ENCODE peak calls at places on chromosome 15, in six cellular contexts. One of them, this sample, is unnamed.

GRCh38 chr15:100229181-100230163 is 112.3 kb downstream of the ADAMTS17 start:
- DNase-seq in kidney: no peak
- DNase-seq in upper lobe of left lung: no peak
- DNase-seq in activated B cell treated with CpG ODN at 0.5 μM for 24 hours: no peak
- DNase-seq in endothelial cell: no peak
- DNase-seq in HL-60: no peak
- DNase-seq in this sample: no peak

GRCh38 chr15:77107531-77108355 is 36.8 kb upstream of the TSPAN3 start:
- DNase-seq in upper lobe of left lung: no peak
- DNase-seq in activated B cell treated with CpG ODN at 0.5 μM for 24 hours: no peak
- DNase-seq in endothelial cell: peak
- DNase-seq in HL-60: no peak
- DNase-seq in kidney: no peak
- DNase-seq in this sample: peak

GRCh38 chr15:67185621-67186225 is 68.7 kb downstream of the AAGAB start:
- DNase-seq in endothelial cell: no peak
- DNase-seq in activated B cell treated with CpG ODN at 0.5 μM for 24 hours: no peak
- DNase-seq in upper lobe of left lung: no peak
- DNase-seq in HL-60: no peak
- DNase-seq in kidney: no peak
- DNase-seq in this sample: no peak

GRCh38 chr15:36914466-36914865 is 185.9 kb downstream of the MEIS2 start:
- DNase-seq in activated B cell treated with CpG ODN at 0.5 μM for 24 hours: no peak
- DNase-seq in kidney: no peak
- DNase-seq in HL-60: no peak
- DNase-seq in upper lobe of left lung: no peak
- DNase-seq in endothelial cell: no peak
- DNase-seq in this sample: no peak

GRCh38 chr15:48925714-48926223 is 38.0 kb downstream of the SHC4 start:
- DNase-seq in activated B cell treated with CpG ODN at 0.5 μM for 24 hours: no peak
- DNase-seq in endothelial cell: no peak
- DNase-seq in upper lobe of left lung: no peak
- DNase-seq in kidney: no peak
- DNase-seq in HL-60: peak
- DNase-seq in this sample: no peak

GRCh38 chr15:68755731-68756130 is 65.0 kb downstream of the ANP32A start:
- DNase-seq in kidney: no peak
- DNase-seq in upper lobe of left lung: no peak
- DNase-seq in HL-60: no peak
- DNase-seq in endothelial cell: no peak
- DNase-seq in activated B cell treated with CpG ODN at 0.5 μM for 24 hours: no peak
- DNase-seq in this sample: no peak

GRCh38 chr15:40106203-40107161 is 2.2 kb downstream of the BMF start:
- DNase-seq in kidney: no peak
- DNase-seq in endothelial cell: peak
- DNase-seq in HL-60: peak
- DNase-seq in upper lobe of left lung: no peak
- DNase-seq in activated B cell treated with CpG ODN at 0.5 μM for 24 hours: peak
- DNase-seq in this sample: no peak

GRCh38 chr15:81268340-81268739 is 55.6 kb downstream of the STARD5 start:
- DNase-seq in activated B cell treated with CpG ODN at 0.5 μM for 24 hours: no peak
- DNase-seq in endothelial cell: no peak
- DNase-seq in upper lobe of left lung: peak
- DNase-seq in HL-60: no peak
- DNase-seq in kidney: no peak
- DNase-seq in this sample: no peak

GRCh38 chr15:70237626-70238025 is 139.9 kb upstream of the TLE3 start:
- DNase-seq in endothelial cell: no peak
- DNase-seq in activated B cell treated with CpG ODN at 0.5 μM for 24 hours: no peak
- DNase-seq in kidney: no peak
- DNase-seq in HL-60: no peak
- DNase-seq in upper lobe of left lung: no peak
- DNase-seq in this sample: no peak

GRCh38 chr15:95995375-95996168 is 334.9 kb upstream of the NR2F2 start:
- DNase-seq in kidney: no peak
- DNase-seq in HL-60: no peak
- DNase-seq in activated B cell treated with CpG ODN at 0.5 μM for 24 hours: no peak
- DNase-seq in endothelial cell: no peak
- DNase-seq in upper lobe of left lung: no peak
- DNase-seq in this sample: no peak

GRCh38 chr15:67187351-67187854 is 67.1 kb downstream of the AAGAB start:
- DNase-seq in endothelial cell: no peak
- DNase-seq in upper lobe of left lung: no peak
- DNase-seq in activated B cell treated with CpG ODN at 0.5 μM for 24 hours: no peak
- DNase-seq in HL-60: no peak
- DNase-seq in kidney: no peak
- DNase-seq in this sample: peak

GRCh38 chr15:84400820-84401219 is 165.2 kb downstream of the GOLGA6L4 start:
- DNase-seq in HL-60: no peak
- DNase-seq in upper lobe of left lung: peak
- DNase-seq in kidney: peak
- DNase-seq in endothelial cell: no peak
- DNase-seq in activated B cell treated with CpG ODN at 0.5 μM for 24 hours: no peak
- DNase-seq in this sample: no peak
- TF ChIP-seq CTCF in HL-60: no peak
- TF ChIP-seq CTCF in upper lobe of left lung: no peak
- TF ChIP-seq CTCF in kidney: no peak
- TF ChIP-seq CTCF in endothelial cell: no peak
- TF ChIP-seq CTCF in activated B cell treated with CpG ODN at 0.5 μM for 24 hours: no peak
- TF ChIP-seq CTCF in this sample: no peak

DNA sequence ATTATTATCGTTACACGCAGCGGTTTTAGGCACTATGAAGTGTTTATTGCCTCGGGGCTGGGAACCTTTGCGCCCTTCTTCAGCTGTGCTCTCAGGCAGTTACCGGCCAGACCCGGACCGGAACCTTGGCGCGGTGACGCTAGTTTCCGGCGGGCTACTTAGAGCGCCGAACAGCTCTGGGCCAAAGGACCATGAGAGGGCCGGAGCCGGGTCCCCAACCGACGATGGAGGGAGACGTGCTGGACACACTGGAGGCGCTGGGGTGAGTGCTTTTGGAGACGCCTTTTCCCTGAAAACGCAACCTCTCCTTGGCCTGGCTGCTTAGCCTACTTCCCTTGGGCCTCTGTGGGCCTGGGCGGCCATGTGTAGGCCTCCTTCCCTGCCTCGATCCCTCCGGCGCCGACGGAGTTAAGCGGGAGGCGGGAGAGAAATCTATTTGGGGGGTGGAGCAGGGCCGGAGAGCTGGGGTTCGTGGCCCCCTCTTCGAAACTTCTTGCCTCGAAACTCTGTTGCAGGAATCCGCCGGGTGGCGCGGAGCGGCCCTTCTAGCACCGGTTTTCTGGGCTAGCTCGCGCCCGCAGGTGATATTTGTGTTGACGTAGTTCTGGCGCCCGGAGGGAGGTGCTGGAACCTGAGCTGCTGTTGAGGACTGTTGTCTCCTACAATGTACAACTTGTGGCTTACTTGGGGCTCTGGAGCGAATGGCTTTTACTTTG is at the start of gene FAM98B:
- DNase-seq in kidney: peak
- DNase-seq in upper lobe of left lung: peak
- DNase-seq in HL-60: peak
- DNase-seq in endothelial cell: peak
- DNase-seq in activated B cell treated with CpG ODN at 0.5 μM for 24 hours: peak
- DNase-seq in this sample: peak
- TF ChIP-seq CTCF in kidney: no peak
- TF ChIP-seq CTCF in upper lobe of left lung: no peak
- TF ChIP-seq CTCF in HL-60: no peak
- TF ChIP-seq CTCF in endothelial cell: no peak
- TF ChIP-seq CTCF in activated B cell treated with CpG ODN at 0.5 μM for 24 hours: no peak
- TF ChIP-seq CTCF in this sample: no peak

GRCh38 chr15:38072507-38073277 is 138.3 kb downstream of the TMCO5A start:
- DNase-seq in HL-60: no peak
- DNase-seq in activated B cell treated with CpG ODN at 0.5 μM for 24 hours: peak
- DNase-seq in upper lobe of left lung: peak
- DNase-seq in endothelial cell: peak
- DNase-seq in kidney: peak
- DNase-seq in this sample: peak
- TF ChIP-seq CTCF in HL-60: no peak
- TF ChIP-seq CTCF in activated B cell treated with CpG ODN at 0.5 μM for 24 hours: no peak
- TF ChIP-seq CTCF in upper lobe of left lung: no peak
- TF ChIP-seq CTCF in endothelial cell: no peak
- TF ChIP-seq CTCF in kidney: no peak
- TF ChIP-seq CTCF in this sample: no peak

DNA sequence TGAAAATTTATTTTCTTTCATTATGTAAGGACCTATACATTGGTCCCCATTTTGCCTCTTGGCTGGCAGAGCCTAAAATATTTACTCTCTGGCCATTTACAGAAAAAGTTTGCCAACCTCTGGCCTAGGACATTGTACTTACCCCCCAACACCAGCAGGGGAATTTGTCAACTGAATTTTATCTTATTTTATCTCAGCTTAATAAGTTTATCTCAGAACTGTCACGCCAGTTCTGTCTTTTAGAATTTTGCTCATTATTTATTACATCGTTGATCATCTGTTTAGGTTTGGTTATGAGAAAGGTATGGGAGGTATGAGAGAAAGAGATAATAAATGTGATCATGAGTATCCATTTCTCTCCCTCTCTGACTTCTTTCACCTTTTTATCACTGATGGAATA is 38.3 kb downstream of the CHD2 start:
- DNase-seq in kidney: no peak
- DNase-seq in endothelial cell: no peak
- DNase-seq in HL-60: no peak
- DNase-seq in activated B cell treated with CpG ODN at 0.5 μM for 24 hours: no peak
- DNase-seq in upper lobe of left lung: no peak
- DNase-seq in this sample: no peak
- TF ChIP-seq CTCF in kidney: no peak
- TF ChIP-seq CTCF in endothelial cell: peak
- TF ChIP-seq CTCF in HL-60: no peak
- TF ChIP-seq CTCF in activated B cell treated with CpG ODN at 0.5 μM for 24 hours: no peak
- TF ChIP-seq CTCF in upper lobe of left lung: no peak
- TF ChIP-seq CTCF in this sample: peak

GRCh38 chr15:29613951-29614382 is 208.3 kb downstream of the TJP1 start:
- DNase-seq in activated B cell treated with CpG ODN at 0.5 μM for 24 hours: no peak
- DNase-seq in HL-60: no peak
- DNase-seq in upper lobe of left lung: peak
- DNase-seq in kidney: no peak
- DNase-seq in endothelial cell: no peak
- DNase-seq in this sample: no peak
- TF ChIP-seq CTCF in activated B cell treated with CpG ODN at 0.5 μM for 24 hours: no peak
- TF ChIP-seq CTCF in HL-60: no peak
- TF ChIP-seq CTCF in upper lobe of left lung: no peak
- TF ChIP-seq CTCF in kidney: no peak
- TF ChIP-seq CTCF in endothelial cell: no peak
- TF ChIP-seq CTCF in this sample: no peak

GRCh38 chr15:92693922-92694331 is 38.4 kb upstream of the FAM174B start:
- DNase-seq in kidney: no peak
- DNase-seq in upper lobe of left lung: no peak
- DNase-seq in endothelial cell: peak
- DNase-seq in HL-60: no peak
- DNase-seq in activated B cell treated with CpG ODN at 0.5 μM for 24 hours: no peak
- DNase-seq in this sample: no peak
- TF ChIP-seq CTCF in kidney: peak
- TF ChIP-seq CTCF in upper lobe of left lung: no peak
- TF ChIP-seq CTCF in endothelial cell: no peak
- TF ChIP-seq CTCF in HL-60: peak
- TF ChIP-seq CTCF in activated B cell treated with CpG ODN at 0.5 μM for 24 hours: no peak
- TF ChIP-seq CTCF in this sample: no peak

GRCh38 chr15:91780387-91780786 is 73.1 kb upstream of the SLCO3A1 start:
- DNase-seq in HL-60: no peak
- DNase-seq in upper lobe of left lung: no peak
- DNase-seq in activated B cell treated with CpG ODN at 0.5 μM for 24 hours: no peak
- DNase-seq in endothelial cell: no peak
- DNase-seq in kidney: no peak
- DNase-seq in this sample: no peak

GRCh38 chr15:91782221-91782620 is 71.3 kb upstream of the SLCO3A1 start:
- DNase-seq in upper lobe of left lung: no peak
- DNase-seq in endothelial cell: no peak
- DNase-seq in activated B cell treated with CpG ODN at 0.5 μM for 24 hours: no peak
- DNase-seq in kidney: no peak
- DNase-seq in HL-60: no peak
- DNase-seq in this sample: no peak

GRCh38 chr15:91784973-91785709 is 68.4 kb upstream of the SLCO3A1 start:
- DNase-seq in HL-60: no peak
- DNase-seq in endothelial cell: no peak
- DNase-seq in kidney: no peak
- DNase-seq in upper lobe of left lung: no peak
- DNase-seq in activated B cell treated with CpG ODN at 0.5 μM for 24 hours: no peak
- DNase-seq in this sample: no peak

GRCh38 chr15:91783001-91783400 is 70.5 kb upstream of the SLCO3A1 start:
- DNase-seq in upper lobe of left lung: no peak
- DNase-seq in endothelial cell: no peak
- DNase-seq in HL-60: no peak
- DNase-seq in kidney: no peak
- DNase-seq in activated B cell treated with CpG ODN at 0.5 μM for 24 hours: no peak
- DNase-seq in this sample: no peak

GRCh38 chr15:91783451-91783850 is 70.1 kb upstream of the SLCO3A1 start:
- DNase-seq in activated B cell treated with CpG ODN at 0.5 μM for 24 hours: no peak
- DNase-seq in endothelial cell: no peak
- DNase-seq in HL-60: no peak
- DNase-seq in upper lobe of left lung: no peak
- DNase-seq in kidney: no peak
- DNase-seq in this sample: no peak
- TF ChIP-seq CTCF in activated B cell treated with CpG ODN at 0.5 μM for 24 hours: no peak
- TF ChIP-seq CTCF in endothelial cell: no peak
- TF ChIP-seq CTCF in HL-60: no peak
- TF ChIP-seq CTCF in upper lobe of left lung: no peak
- TF ChIP-seq CTCF in kidney: no peak
- TF ChIP-seq CTCF in this sample: no peak

DNA sequence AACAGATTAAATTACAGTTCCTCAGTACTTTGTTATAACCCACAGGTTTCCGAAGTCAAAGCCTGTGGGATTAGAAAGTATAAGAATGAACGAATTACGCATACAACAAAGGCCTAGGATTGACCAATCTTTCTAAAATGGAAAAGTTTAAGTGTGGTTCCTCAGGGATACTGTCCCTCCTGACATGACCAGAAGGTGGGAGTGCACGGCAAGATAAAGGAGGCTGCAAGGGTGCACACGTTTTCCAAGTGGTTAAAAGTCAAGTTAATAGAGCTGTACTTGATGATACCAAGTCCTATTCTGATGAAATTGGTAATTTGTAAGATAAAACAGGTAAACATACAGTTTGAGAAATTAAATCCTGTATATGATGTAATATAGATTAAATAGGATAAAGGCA is 96.2 kb downstream of the ALDH1A2 start:
- DNase-seq in activated B cell treated with CpG ODN at 0.5 μM for 24 hours: no peak
- DNase-seq in kidney: no peak
- DNase-seq in HL-60: no peak
- DNase-seq in upper lobe of left lung: no peak
- DNase-seq in endothelial cell: peak
- DNase-seq in this sample: no peak
- TF ChIP-seq CTCF in activated B cell treated with CpG ODN at 0.5 μM for 24 hours: no peak
- TF ChIP-seq CTCF in kidney: no peak
- TF ChIP-seq CTCF in HL-60: no peak
- TF ChIP-seq CTCF in upper lobe of left lung: no peak
- TF ChIP-seq CTCF in endothelial cell: peak
- TF ChIP-seq CTCF in this sample: no peak

This sample was measured in mesothelial cell of epicardium.